ENCODE peak calls at places on chromosomes 6 and 20, in five cellular contexts. O is suprapubic skin, R is tibial nerve, L is Peyer's patch, D is prostate gland. G is an unnamed sample.

GRCh38 chr20:21182832-21183563 is 57.1 kb downstream of the KIZ start:
- DNase-seq in L (no peak), R (no peak), D (no peak), O (no peak), G (no peak)

GRCh38 chr20:50635676-50636600 is 55.4 kb downstream of the RIPOR3 start:
- DNase-seq in O (no peak), L (peak; percentile 80), D (peak; percentile 22), R (peak; percentile 56), G (peak; percentile 81)

GRCh38 chr20:62134735-62135231 is 8.4 kb downstream of the PSMA7 start:
- DNase-seq in D (no peak), R (peak; percentile 49), O (no peak), L (no peak), G (peak; percentile 61)

GRCh38 chr20:2219481-2220006 is 76.3 kb upstream of the TGM3 start:
- DNase-seq in D (no peak), R (no peak), O (no peak), L (no peak), G (no peak)

GRCh38 chr6:27502508-27503435 is 29.9 kb upstream of the ZNF184 start:
- DNase-seq in O (no peak), L (no peak), D (no peak), R (peak; percentile 78), G (peak; percentile 35)

GRCh38 chr6:93684339-93684738 is 265.0 kb upstream of the EPHA7 start:
- DNase-seq in D (no peak), L (no peak), R (no peak), O (no peak), G (no peak)

GRCh38 chr6:27492776-27493175 is 19.9 kb upstream of the ZNF184 start:
- DNase-seq in O (no peak), R (no peak), L (no peak), D (no peak), G (no peak)

GRCh38 chr6:119586250-119586882 is 236.8 kb upstream of the MAN1A1 start:
- DNase-seq in L (no peak), O (no peak), R (no peak), D (no peak), G (no peak)

GRCh38 chr20:38270869-38271608 is 10.5 kb upstream of the KIAA1755 start:
- DNase-seq in R (peak; percentile 66), L (no peak), O (no peak), D (no peak), G (no peak)

GRCh38 chr6:15474196-15474595 is 188.6 kb downstream of the DTNBP1 start:
- DNase-seq in D (no peak), L (no peak), R (no peak), O (no peak), G (no peak)

GRCh38 chr20:625360-625932 is 15.3 kb upstream of the TCF15 start:
- DNase-seq in O (no peak), R (no peak), L (no peak), D (no peak), G (no peak)

GRCh38 chr6:73177221-73177944 is 47.9 kb downstream of the KHDC1L start:
- DNase-seq in L (no peak), O (no peak), R (no peak), D (no peak), G (no peak)

GRCh38 chr6:113050010-113050893 is 703.1 kb downstream of the RFPL4B start:
- DNase-seq in O (no peak), L (no peak), R (no peak), D (no peak), G (no peak)

GRCh38 chr6:168864541-168865495 is 388.8 kb downstream of the THBS2 start:
- DNase-seq in D (no peak), R (no peak), L (no peak), O (no peak), G (no peak)

GRCh38 chr6:31265926-31266325 is 6.0 kb downstream of the HLA-C start:
- DNase-seq in O (no peak), D (no peak), R (no peak), L (no peak), G (no peak)

GRCh38 chr6:141764388-141764787 is 368.3 kb upstream of the GJE1 start:
- DNase-seq in L (no peak), D (no peak), O (no peak), R (no peak), G (no peak)

GRCh38 chr6:164069352-164070022 is 655.0 kb downstream of the QKI start:
- DNase-seq in D (no peak), O (no peak), L (no peak), R (no peak), G (peak; percentile 16)

GRCh38 chr6:9248125-9248524 is 812.8 kb upstream of the SLC35B3 start:
- DNase-seq in O (no peak), D (no peak), R (no peak), L (no peak), G (no peak)

GRCh38 chr6:17768388-17768787 is 61.7 kb upstream of the NUP153 start:
- DNase-seq in D (no peak), L (no peak), R (no peak), O (no peak), G (no peak)

GRCh38 chr20:25195962-25196700 is 619 bp downstream of the ENTPD6 start:
- DNase-seq in O (peak; percentile 80), D (peak; percentile 65), L (peak; percentile 87), R (no peak), G (peak; percentile 79)

GRCh38 chr6:150877928-150878327 is 12.4 kb downstream of the MTHFD1L start:
- DNase-seq in O (peak; percentile 61), D (no peak), R (no peak), L (peak; percentile 79), G (no peak)

GRCh38 chr6:159866286-159867247 is 24.2 kb upstream of the MAS1 start:
- DNase-seq in O (peak; percentile 72), R (no peak), D (no peak), L (no peak), G (no peak)

GRCh38 chr6:27924179-27924578 is 12.0 kb upstream of the OR2B2 start:
- DNase-seq in O (no peak), R (no peak), L (no peak), D (no peak), G (no peak)

GRCh38 chr6:30591008-30591407 is 19.8 kb downstream of the ABCF1 start:
- DNase-seq in L (no peak), O (no peak), R (no peak), D (peak; percentile 72), G (peak; percentile 54)

GRCh38 chr6:47484616-47485015 is 7.0 kb downstream of the CD2AP start:
- DNase-seq in O (no peak), L (no peak), D (no peak), R (no peak), G (no peak)

GRCh38 chr6:38814761-38815160 is 99.7 kb downstream of the DNAH8 start:
- DNase-seq in D (no peak), R (no peak), L (no peak), O (no peak), G (no peak)

GRCh38 chr6:43624786-43625288 is 4.2 kb downstream of the GTPBP2 start:
- DNase-seq in D (no peak), L (no peak), R (no peak), O (peak; percentile 56), G (no peak)
- H3K36me3 ChIP-seq in D (peaks cover 7% of the 10 kb centered on the region), L (peaks cover 66% of the 10 kb centered on the region), R (no peaks in the 10 kb centered on the region), O (peaks cover 65% of the 10 kb centered on the region), G (peaks cover 61% of the 10 kb centered on the region)

GRCh38 chr20:32365560-32365959 is 7.4 kb downstream of the ASXL1 start:
- DNase-seq in D (no peak), R (no peak), O (no peak), L (no peak), G (no peak)

GRCh38 chr20:32366380-32366779 is 8.2 kb downstream of the ASXL1 start:
- DNase-seq in D (no peak), L (no peak), O (no peak), R (no peak), G (no peak)

GRCh38 chr20:32370897-32371296 is 12.8 kb downstream of the ASXL1 start:
- DNase-seq in D (no peak), R (no peak), L (no peak), O (no peak), G (no peak)

GRCh38 chr20:32368930-32369329 is 10.8 kb downstream of the ASXL1 start:
- DNase-seq in L (no peak), D (no peak), O (no peak), R (no peak), G (no peak)

DNA sequence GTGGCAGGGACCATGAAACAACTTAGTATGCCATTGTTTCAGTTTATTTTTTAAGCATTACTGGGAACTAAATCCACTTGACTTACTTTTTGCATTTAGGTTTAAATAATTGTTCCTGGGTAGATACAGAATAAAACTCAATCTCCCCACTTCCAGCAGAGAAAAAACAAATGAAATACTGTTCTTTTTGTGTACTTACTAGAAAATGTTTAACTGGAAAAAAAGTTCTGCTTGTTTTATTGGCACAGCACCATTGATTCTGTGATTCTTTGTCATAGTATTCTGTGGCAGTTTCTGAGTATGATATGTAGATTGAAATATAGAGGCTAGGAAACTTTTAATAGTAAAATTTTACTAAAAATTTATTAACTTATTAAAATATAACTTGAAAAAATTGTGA is 10.2 kb downstream of the ASXL1 start:
- DNase-seq in D (no peak), O (no peak), R (no peak), L (no peak), G (no peak)
- H3K4me1 ChIP-seq in D (no peaks in the 10 kb centered on the region), O (peaks cover 35% of the 10 kb centered on the region), R (peaks cover 39% of the 10 kb centered on the region), L (no peaks in the 10 kb centered on the region), G (peaks cover 12% of the 10 kb centered on the region)

GRCh38 chr20:53748821-53749402 is 155.3 kb upstream of the ZNF217 start:
- DNase-seq in O (no peak), R (no peak), L (no peak), D (no peak), G (peak; percentile 10)

GRCh38 chr20:53751394-53752368 is 158.0 kb upstream of the ZNF217 start:
- DNase-seq in D (no peak), O (peak; percentile 38), L (no peak), R (no peak), G (peak; percentile 40)

GRCh38 chr20:53750827-53751393 is 157.3 kb upstream of the ZNF217 start:
- DNase-seq in O (peak; percentile 55), L (no peak), D (peak; percentile 59), R (no peak), G (peak; percentile 33)

GRCh38 chr20:53749499-53749898 is 155.9 kb upstream of the ZNF217 start:
- DNase-seq in O (no peak), R (no peak), D (no peak), L (no peak), G (no peak)

DNA sequence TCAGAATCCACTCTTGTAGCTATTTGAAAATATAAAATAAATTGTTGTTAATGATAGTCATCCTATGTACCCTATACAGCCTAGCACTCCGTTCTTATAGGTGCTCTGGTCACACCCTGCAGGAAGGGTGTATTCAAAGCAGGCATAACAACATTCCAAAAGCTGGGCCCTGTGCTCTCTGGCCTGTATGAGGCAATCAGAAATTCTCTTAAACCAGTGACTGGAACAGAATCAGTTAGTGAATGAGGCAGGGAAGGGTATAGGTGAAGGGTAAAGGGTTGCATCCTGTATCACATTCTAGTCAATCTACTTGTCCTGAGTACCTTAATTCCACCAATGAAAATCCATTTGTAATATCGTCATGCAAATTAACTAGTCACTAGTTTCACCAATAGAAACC is 154.5 kb upstream of the ZNF217 start:
- DNase-seq in R (no peak), O (no peak), D (no peak), L (no peak), G (peak; percentile 54)
- TF ChIP-seq POLR2A in R (no peak), O (no peak), D (no peak), L (no peak), G (no peak)

DNA sequence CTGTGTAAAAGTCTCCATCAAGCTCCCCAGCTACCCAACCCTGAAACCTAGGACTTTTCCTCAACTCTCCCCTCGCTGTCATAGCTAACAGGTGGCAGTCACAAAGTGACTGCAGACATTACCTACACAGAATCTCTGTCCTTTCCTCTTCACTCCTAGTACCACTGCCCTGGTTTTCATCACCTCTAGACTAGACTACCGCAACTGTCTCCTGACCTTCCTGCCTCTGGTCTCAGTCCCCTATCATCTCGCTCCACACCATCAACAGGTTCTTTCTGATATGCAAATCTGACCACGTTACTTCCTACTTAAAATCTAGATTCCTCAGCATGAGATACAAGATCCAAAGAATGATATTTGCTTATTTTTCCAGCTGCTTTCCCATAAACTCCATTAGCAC is 93.8 kb downstream of the SMLR1 start:
- DNase-seq in O (no peak), L (no peak), D (no peak), R (no peak), G (no peak)
- H3K36me3 ChIP-seq in O (no peaks in the 10 kb centered on the region), L (no peaks in the 10 kb centered on the region), D (no peaks in the 10 kb centered on the region), R (no peaks in the 10 kb centered on the region), G (no peaks in the 10 kb centered on the region)

G was measured in thyroid gland.